ENCODE peak calls at places on chromosomes 5 and 9, in five cellular contexts. One of them, this sample, is unnamed.

GRCh38 chr9:136095028-136095494 is at the start of gene NACC2:
- DNase-seq in stimulated activated CD8-positive, alpha-beta memory T cell treated with anti-CD3 and anti-CD28 coated beads, Interleukin-7, amount 100 ng/mL, for 4 hours: peak; percentile 34
- DNase-seq in NCI-H1092 treated with DMSO at 0.1 percent for 48 hours: no peak
- DNase-seq in activated naive CD4-positive, alpha-beta T cell treated with anti-CD3 and anti-CD28 coated beads, Interleukin-2, amount 50 U/mL, for 72 hours: no peak
- DNase-seq in non-pigmented ciliary epithelial cell: no peak
- DNase-seq in this sample: no peak

GRCh38 chr9:33025572-33026347 is 687 bp downstream of the DNAJA1 start:
- DNase-seq in stimulated activated CD8-positive, alpha-beta memory T cell treated with anti-CD3 and anti-CD28 coated beads, Interleukin-7, amount 100 ng/mL, for 4 hours: peak; percentile 77
- DNase-seq in NCI-H1092 treated with DMSO at 0.1 percent for 48 hours: peak; percentile 76
- DNase-seq in activated naive CD4-positive, alpha-beta T cell treated with anti-CD3 and anti-CD28 coated beads, Interleukin-2, amount 50 U/mL, for 72 hours: peak; percentile 73
- DNase-seq in non-pigmented ciliary epithelial cell: no peak
- DNase-seq in this sample: no peak

GRCh38 chr5:42963412-42963811 is 76.7 kb downstream of the ANXA2R start:
- DNase-seq in non-pigmented ciliary epithelial cell: no peak
- DNase-seq in NCI-H1092 treated with DMSO at 0.1 percent for 48 hours: no peak
- DNase-seq in stimulated activated CD8-positive, alpha-beta memory T cell treated with anti-CD3 and anti-CD28 coated beads, Interleukin-7, amount 100 ng/mL, for 4 hours: no peak
- DNase-seq in activated naive CD4-positive, alpha-beta T cell treated with anti-CD3 and anti-CD28 coated beads, Interleukin-2, amount 50 U/mL, for 72 hours: no peak
- DNase-seq in this sample: no peak

GRCh38 chr5:34959323-34959722 is 30.0 kb downstream of the DNAJC21 start:
- DNase-seq in activated naive CD4-positive, alpha-beta T cell treated with anti-CD3 and anti-CD28 coated beads, Interleukin-2, amount 50 U/mL, for 72 hours: no peak
- DNase-seq in stimulated activated CD8-positive, alpha-beta memory T cell treated with anti-CD3 and anti-CD28 coated beads, Interleukin-7, amount 100 ng/mL, for 4 hours: no peak
- DNase-seq in non-pigmented ciliary epithelial cell: peak; percentile 47
- DNase-seq in NCI-H1092 treated with DMSO at 0.1 percent for 48 hours: no peak
- DNase-seq in this sample: no peak

GRCh38 chr5:88889165-88890069 is 6.4 kb upstream of the MEF2C start:
- DNase-seq in stimulated activated CD8-positive, alpha-beta memory T cell treated with anti-CD3 and anti-CD28 coated beads, Interleukin-7, amount 100 ng/mL, for 4 hours: no peak
- DNase-seq in NCI-H1092 treated with DMSO at 0.1 percent for 48 hours: peak; percentile 58
- DNase-seq in non-pigmented ciliary epithelial cell: no peak
- DNase-seq in activated naive CD4-positive, alpha-beta T cell treated with anti-CD3 and anti-CD28 coated beads, Interleukin-2, amount 50 U/mL, for 72 hours: no peak
- DNase-seq in this sample: no peak

GRCh38 chr5:134813827-134814226 is 31.9 kb upstream of the C5orf24 start:
- DNase-seq in activated naive CD4-positive, alpha-beta T cell treated with anti-CD3 and anti-CD28 coated beads, Interleukin-2, amount 50 U/mL, for 72 hours: no peak
- DNase-seq in stimulated activated CD8-positive, alpha-beta memory T cell treated with anti-CD3 and anti-CD28 coated beads, Interleukin-7, amount 100 ng/mL, for 4 hours: no peak
- DNase-seq in non-pigmented ciliary epithelial cell: no peak
- DNase-seq in NCI-H1092 treated with DMSO at 0.1 percent for 48 hours: no peak
- DNase-seq in this sample: no peak

GRCh38 chr9:79757906-79758669 is 186.3 kb downstream of the TLE4 start:
- DNase-seq in non-pigmented ciliary epithelial cell: no peak
- DNase-seq in stimulated activated CD8-positive, alpha-beta memory T cell treated with anti-CD3 and anti-CD28 coated beads, Interleukin-7, amount 100 ng/mL, for 4 hours: no peak
- DNase-seq in NCI-H1092 treated with DMSO at 0.1 percent for 48 hours: no peak
- DNase-seq in activated naive CD4-positive, alpha-beta T cell treated with anti-CD3 and anti-CD28 coated beads, Interleukin-2, amount 50 U/mL, for 72 hours: no peak
- DNase-seq in this sample: no peak

GRCh38 chr9:98609646-98610045 is 99.1 kb downstream of the GABBR2 start:
- DNase-seq in NCI-H1092 treated with DMSO at 0.1 percent for 48 hours: no peak
- DNase-seq in activated naive CD4-positive, alpha-beta T cell treated with anti-CD3 and anti-CD28 coated beads, Interleukin-2, amount 50 U/mL, for 72 hours: no peak
- DNase-seq in stimulated activated CD8-positive, alpha-beta memory T cell treated with anti-CD3 and anti-CD28 coated beads, Interleukin-7, amount 100 ng/mL, for 4 hours: no peak
- DNase-seq in non-pigmented ciliary epithelial cell: no peak
- DNase-seq in this sample: no peak

GRCh38 chr5:129367883-129368282 is 92.2 kb upstream of the ADAMTS19 start:
- DNase-seq in non-pigmented ciliary epithelial cell: peak; percentile 14
- DNase-seq in NCI-H1092 treated with DMSO at 0.1 percent for 48 hours: no peak
- DNase-seq in stimulated activated CD8-positive, alpha-beta memory T cell treated with anti-CD3 and anti-CD28 coated beads, Interleukin-7, amount 100 ng/mL, for 4 hours: no peak
- DNase-seq in activated naive CD4-positive, alpha-beta T cell treated with anti-CD3 and anti-CD28 coated beads, Interleukin-2, amount 50 U/mL, for 72 hours: no peak
- DNase-seq in this sample: no peak

GRCh38 chr5:173094012-173094661 is 38.0 kb downstream of the CREBRF start:
- DNase-seq in non-pigmented ciliary epithelial cell: peak; percentile 72
- DNase-seq in stimulated activated CD8-positive, alpha-beta memory T cell treated with anti-CD3 and anti-CD28 coated beads, Interleukin-7, amount 100 ng/mL, for 4 hours: no peak
- DNase-seq in activated naive CD4-positive, alpha-beta T cell treated with anti-CD3 and anti-CD28 coated beads, Interleukin-2, amount 50 U/mL, for 72 hours: no peak
- DNase-seq in NCI-H1092 treated with DMSO at 0.1 percent for 48 hours: no peak
- DNase-seq in this sample: peak; percentile 37

GRCh38 chr9:92223758-92224157 is 69.7 kb downstream of the IARS1 start:
- DNase-seq in activated naive CD4-positive, alpha-beta T cell treated with anti-CD3 and anti-CD28 coated beads, Interleukin-2, amount 50 U/mL, for 72 hours: no peak
- DNase-seq in NCI-H1092 treated with DMSO at 0.1 percent for 48 hours: no peak
- DNase-seq in stimulated activated CD8-positive, alpha-beta memory T cell treated with anti-CD3 and anti-CD28 coated beads, Interleukin-7, amount 100 ng/mL, for 4 hours: no peak
- DNase-seq in non-pigmented ciliary epithelial cell: no peak
- DNase-seq in this sample: no peak

GRCh38 chr5:125536582-125536981 is 790.1 kb upstream of the ZNF608 start:
- DNase-seq in stimulated activated CD8-positive, alpha-beta memory T cell treated with anti-CD3 and anti-CD28 coated beads, Interleukin-7, amount 100 ng/mL, for 4 hours: no peak
- DNase-seq in NCI-H1092 treated with DMSO at 0.1 percent for 48 hours: no peak
- DNase-seq in non-pigmented ciliary epithelial cell: no peak
- DNase-seq in activated naive CD4-positive, alpha-beta T cell treated with anti-CD3 and anti-CD28 coated beads, Interleukin-2, amount 50 U/mL, for 72 hours: no peak
- DNase-seq in this sample: peak; percentile 34

GRCh38 chr9:2116073-2116472 is 100.9 kb downstream of the SMARCA2 start:
- DNase-seq in NCI-H1092 treated with DMSO at 0.1 percent for 48 hours: no peak
- DNase-seq in non-pigmented ciliary epithelial cell: no peak
- DNase-seq in stimulated activated CD8-positive, alpha-beta memory T cell treated with anti-CD3 and anti-CD28 coated beads, Interleukin-7, amount 100 ng/mL, for 4 hours: no peak
- DNase-seq in activated naive CD4-positive, alpha-beta T cell treated with anti-CD3 and anti-CD28 coated beads, Interleukin-2, amount 50 U/mL, for 72 hours: no peak
- DNase-seq in this sample: no peak

GRCh38 chr5:172429201-172429940 is 25.0 kb downstream of the SH3PXD2B start:
- DNase-seq in non-pigmented ciliary epithelial cell: peak; percentile 73
- DNase-seq in stimulated activated CD8-positive, alpha-beta memory T cell treated with anti-CD3 and anti-CD28 coated beads, Interleukin-7, amount 100 ng/mL, for 4 hours: no peak
- DNase-seq in NCI-H1092 treated with DMSO at 0.1 percent for 48 hours: no peak
- DNase-seq in activated naive CD4-positive, alpha-beta T cell treated with anti-CD3 and anti-CD28 coated beads, Interleukin-2, amount 50 U/mL, for 72 hours: no peak
- DNase-seq in this sample: peak; percentile 89

GRCh38 chr9:134217431-134218210 is 53.3 kb upstream of the RNU6ATAC start:
- DNase-seq in NCI-H1092 treated with DMSO at 0.1 percent for 48 hours: no peak
- DNase-seq in non-pigmented ciliary epithelial cell: no peak
- DNase-seq in stimulated activated CD8-positive, alpha-beta memory T cell treated with anti-CD3 and anti-CD28 coated beads, Interleukin-7, amount 100 ng/mL, for 4 hours: no peak
- DNase-seq in activated naive CD4-positive, alpha-beta T cell treated with anti-CD3 and anti-CD28 coated beads, Interleukin-2, amount 50 U/mL, for 72 hours: no peak
- DNase-seq in this sample: no peak

GRCh38 chr5:105688227-105688807 is 1982.4 kb downstream of the EFNA5 start:
- DNase-seq in NCI-H1092 treated with DMSO at 0.1 percent for 48 hours: no peak
- DNase-seq in non-pigmented ciliary epithelial cell: no peak
- DNase-seq in stimulated activated CD8-positive, alpha-beta memory T cell treated with anti-CD3 and anti-CD28 coated beads, Interleukin-7, amount 100 ng/mL, for 4 hours: no peak
- DNase-seq in activated naive CD4-positive, alpha-beta T cell treated with anti-CD3 and anti-CD28 coated beads, Interleukin-2, amount 50 U/mL, for 72 hours: no peak
- DNase-seq in this sample: no peak

GRCh38 chr5:523658-524441 is 399 bp downstream of the SLC9A3 start:
- DNase-seq in activated naive CD4-positive, alpha-beta T cell treated with anti-CD3 and anti-CD28 coated beads, Interleukin-2, amount 50 U/mL, for 72 hours: no peak
- DNase-seq in non-pigmented ciliary epithelial cell: no peak
- DNase-seq in stimulated activated CD8-positive, alpha-beta memory T cell treated with anti-CD3 and anti-CD28 coated beads, Interleukin-7, amount 100 ng/mL, for 4 hours: no peak
- DNase-seq in NCI-H1092 treated with DMSO at 0.1 percent for 48 hours: no peak
- DNase-seq in this sample: no peak

GRCh38 chr5:179300834-179301233 is 44.4 kb downstream of the ADAMTS2 start:
- DNase-seq in stimulated activated CD8-positive, alpha-beta memory T cell treated with anti-CD3 and anti-CD28 coated beads, Interleukin-7, amount 100 ng/mL, for 4 hours: no peak
- DNase-seq in non-pigmented ciliary epithelial cell: no peak
- DNase-seq in activated naive CD4-positive, alpha-beta T cell treated with anti-CD3 and anti-CD28 coated beads, Interleukin-2, amount 50 U/mL, for 72 hours: no peak
- DNase-seq in NCI-H1092 treated with DMSO at 0.1 percent for 48 hours: no peak
- DNase-seq in this sample: no peak

GRCh38 chr9:134210908-134211810 is 46.8 kb upstream of the RNU6ATAC start:
- DNase-seq in NCI-H1092 treated with DMSO at 0.1 percent for 48 hours: no peak
- DNase-seq in non-pigmented ciliary epithelial cell: no peak
- DNase-seq in activated naive CD4-positive, alpha-beta T cell treated with anti-CD3 and anti-CD28 coated beads, Interleukin-2, amount 50 U/mL, for 72 hours: no peak
- DNase-seq in stimulated activated CD8-positive, alpha-beta memory T cell treated with anti-CD3 and anti-CD28 coated beads, Interleukin-7, amount 100 ng/mL, for 4 hours: no peak
- DNase-seq in this sample: no peak

GRCh38 chr5:6510132-6510531 is 61.5 kb downstream of the UBE2QL1 start:
- DNase-seq in stimulated activated CD8-positive, alpha-beta memory T cell treated with anti-CD3 and anti-CD28 coated beads, Interleukin-7, amount 100 ng/mL, for 4 hours: no peak
- DNase-seq in activated naive CD4-positive, alpha-beta T cell treated with anti-CD3 and anti-CD28 coated beads, Interleukin-2, amount 50 U/mL, for 72 hours: no peak
- DNase-seq in non-pigmented ciliary epithelial cell: no peak
- DNase-seq in NCI-H1092 treated with DMSO at 0.1 percent for 48 hours: no peak
- DNase-seq in this sample: no peak

GRCh38 chr9:27303219-27303618 is 6.3 kb upstream of the EQTN start:
- DNase-seq in NCI-H1092 treated with DMSO at 0.1 percent for 48 hours: no peak
- DNase-seq in activated naive CD4-positive, alpha-beta T cell treated with anti-CD3 and anti-CD28 coated beads, Interleukin-2, amount 50 U/mL, for 72 hours: no peak
- DNase-seq in non-pigmented ciliary epithelial cell: no peak
- DNase-seq in stimulated activated CD8-positive, alpha-beta memory T cell treated with anti-CD3 and anti-CD28 coated beads, Interleukin-7, amount 100 ng/mL, for 4 hours: no peak
- DNase-seq in this sample: no peak

GRCh38 chr9:97853844-97854695 is 1.0 kb downstream of the FOXE1 start:
- DNase-seq in activated naive CD4-positive, alpha-beta T cell treated with anti-CD3 and anti-CD28 coated beads, Interleukin-2, amount 50 U/mL, for 72 hours: peak; percentile 74
- DNase-seq in stimulated activated CD8-positive, alpha-beta memory T cell treated with anti-CD3 and anti-CD28 coated beads, Interleukin-7, amount 100 ng/mL, for 4 hours: peak; percentile 40
- DNase-seq in NCI-H1092 treated with DMSO at 0.1 percent for 48 hours: peak; percentile 80
- DNase-seq in non-pigmented ciliary epithelial cell: no peak
- DNase-seq in this sample: no peak

GRCh38 chr5:26012078-26012477 is 1026.3 kb downstream of the CDH9 start:
- DNase-seq in NCI-H1092 treated with DMSO at 0.1 percent for 48 hours: no peak
- DNase-seq in non-pigmented ciliary epithelial cell: no peak
- DNase-seq in stimulated activated CD8-positive, alpha-beta memory T cell treated with anti-CD3 and anti-CD28 coated beads, Interleukin-7, amount 100 ng/mL, for 4 hours: no peak
- DNase-seq in activated naive CD4-positive, alpha-beta T cell treated with anti-CD3 and anti-CD28 coated beads, Interleukin-2, amount 50 U/mL, for 72 hours: no peak
- DNase-seq in this sample: no peak

GRCh38 chr5:34494111-34494755 is 161.9 kb upstream of the RAI14 start:
- DNase-seq in non-pigmented ciliary epithelial cell: no peak
- DNase-seq in NCI-H1092 treated with DMSO at 0.1 percent for 48 hours: no peak
- DNase-seq in stimulated activated CD8-positive, alpha-beta memory T cell treated with anti-CD3 and anti-CD28 coated beads, Interleukin-7, amount 100 ng/mL, for 4 hours: no peak
- DNase-seq in activated naive CD4-positive, alpha-beta T cell treated with anti-CD3 and anti-CD28 coated beads, Interleukin-2, amount 50 U/mL, for 72 hours: no peak
- DNase-seq in this sample: no peak

GRCh38 chr9:6076856-6077255 is 61.4 kb upstream of the RANBP6 start:
- DNase-seq in stimulated activated CD8-positive, alpha-beta memory T cell treated with anti-CD3 and anti-CD28 coated beads, Interleukin-7, amount 100 ng/mL, for 4 hours: no peak
- DNase-seq in NCI-H1092 treated with DMSO at 0.1 percent for 48 hours: no peak
- DNase-seq in non-pigmented ciliary epithelial cell: no peak
- DNase-seq in activated naive CD4-positive, alpha-beta T cell treated with anti-CD3 and anti-CD28 coated beads, Interleukin-2, amount 50 U/mL, for 72 hours: no peak
- DNase-seq in this sample: no peak

GRCh38 chr9:15104826-15105420 is 194.7 kb upstream of the FREM1 start:
- DNase-seq in NCI-H1092 treated with DMSO at 0.1 percent for 48 hours: peak; percentile 82
- DNase-seq in stimulated activated CD8-positive, alpha-beta memory T cell treated with anti-CD3 and anti-CD28 coated beads, Interleukin-7, amount 100 ng/mL, for 4 hours: no peak
- DNase-seq in non-pigmented ciliary epithelial cell: no peak
- DNase-seq in activated naive CD4-positive, alpha-beta T cell treated with anti-CD3 and anti-CD28 coated beads, Interleukin-2, amount 50 U/mL, for 72 hours: peak; percentile 46
- DNase-seq in this sample: no peak